ENCODE peak calls at places on chromosomes 4 and X, in four cellular contexts. H is SK-N-SH, T is sciatic nerve, M is NAMALWA. C is an unnamed sample.

GRCh38 chrX:103211012-103211715 is 3.7 kb upstream of the BEX4 start:
- DNase-seq in H (peak), T (no peak), M (peak), C (no peak)

GRCh38 chr4:62517721-62518120 is 1317.6 kb downstream of the ADGRL3 start:
- DNase-seq in H (no peak), T (no peak), M (no peak), C (no peak)

GRCh38 chrX:51484616-51485015 is 11.8 kb downstream of the NUDT11 start:
- DNase-seq in H (no peak), T (no peak), M (no peak), C (no peak)

GRCh38 chrX:12974217-12974796 is 603 bp upstream of the TMSB4X start:
- DNase-seq in H (peak), T (peak), M (no peak), C (no peak)

GRCh38 chr4:147019061-147019460 is 73.4 kb upstream of the TTC29 start:
- DNase-seq in H (peak), T (peak), M (peak), C (no peak)

GRCh38 chr4:142778430-142778829 is 67.7 kb downstream of the INPP4B start:
- DNase-seq in H (no peak), T (no peak), M (no peak), C (no peak)

GRCh38 chr4:165826166-165826565 is 46.9 kb upstream of the TLL1 start:
- DNase-seq in H (no peak), T (no peak), M (no peak), C (no peak)

GRCh38 chr4:2484169-2484568 is 15.3 kb downstream of the RNF4 start:
- DNase-seq in H (no peak), T (no peak), M (peak), C (no peak)

GRCh38 chr4:163332526-163333405 is at the start of gene NPY1R:
- DNase-seq in H (peak), T (peak), M (peak), C (peak)

GRCh38 chrX:69489625-69490024 is 14.5 kb upstream of the NALF2 start:
- DNase-seq in H (no peak), T (no peak), M (no peak), C (no peak)

GRCh38 chrX:124362761-124363160 is 16.4 kb downstream of the SH2D1A start:
- DNase-seq in H (no peak), T (no peak), M (no peak), C (no peak)

GRCh38 chr4:53656421-53656981 is 65.2 kb upstream of the LNX1 start:
- DNase-seq in H (no peak), T (no peak), M (no peak), C (no peak)

GRCh38 chrX:9928083-9928482 is 39.1 kb upstream of the CLDN34 start:
- DNase-seq in H (no peak), T (no peak), M (no peak), C (no peak)

GRCh38 chr4:16862688-16863087 is 35.8 kb downstream of the LDB2 start:
- DNase-seq in H (no peak), T (no peak), M (no peak), C (no peak)

GRCh38 chrX:133950214-133950613 is 35.2 kb downstream of the GPC3 start:
- DNase-seq in H (no peak), T (no peak), M (no peak), C (no peak)

GRCh38 chrX:68490644-68491043 is 8.2 kb upstream of the YIPF6 start:
- DNase-seq in H (peak), T (no peak), M (peak), C (no peak)

GRCh38 chrX:82232679-82233078 is 1030.8 kb downstream of the SH3BGRL start:
- DNase-seq in H (no peak), T (no peak), M (no peak), C (no peak)

GRCh38 chr4:87589531-87589930 is 18.8 kb upstream of the DSPP start:
- DNase-seq in H (no peak), T (no peak), M (no peak), C (no peak)

GRCh38 chr4:57083107-57083506 is 27.1 kb downstream of the IGFBP7 start:
- DNase-seq in H (no peak), T (no peak), M (no peak), C (no peak)

GRCh38 chr4:165970703-165971420 is 97.8 kb downstream of the TLL1 start:
- DNase-seq in H (no peak), T (no peak), M (no peak), C (no peak)

GRCh38 chr4:122152699-122153328 is 683 bp downstream of the BLTP1 start:
- DNase-seq in H (peak), T (peak), M (peak), C (peak)

GRCh38 chrX:148601034-148601433 is 100.6 kb downstream of the AFF2 start:
- DNase-seq in H (no peak), T (no peak), M (no peak), C (no peak)

GRCh38 chr4:97645437-97645836 is 497.8 kb downstream of the STPG2 start:
- DNase-seq in H (no peak), T (no peak), M (no peak), C (no peak)

GRCh38 chrX:54093159-54093558 is 48.9 kb upstream of the PHF8 start:
- DNase-seq in H (no peak), T (no peak), M (no peak), C (no peak)

GRCh38 chrX:41384041-41384705 is 50.2 kb downstream of the DDX3X start:
- DNase-seq in H (no peak), T (peak), M (no peak), C (no peak)

GRCh38 chr4:11623726-11624037 is 195.0 kb upstream of the HS3ST1 start:
- DNase-seq in H (no peak), T (no peak), M (peak), C (no peak)

GRCh38 chr4:128364565-128364964 is 77.0 kb upstream of the PGRMC2 start:
- DNase-seq in H (no peak), T (no peak), M (no peak), C (no peak)